ENCODE peak calls at places on chromosome 18, in four cellular contexts. S, H, O and F are unnamed samples.

GRCh38 chr18:74916773-74917393 is 292.1 kb downstream of the PTGR3 start:
- DNase-seq in S (no peak), H (no peak), O (no peak), F (no peak)

GRCh38 chr18:23824235-23824634 is 135.0 kb downstream of the LAMA3 start:
- DNase-seq in S (no peak), H (no peak), O (no peak), F (no peak)

GRCh38 chr18:59426855-59427254 is 67.8 kb upstream of the LMAN1 start:
- DNase-seq in S (no peak), H (no peak), O (no peak), F (no peak)

GRCh38 chr18:45255142-45255890 is 360.0 kb upstream of the SLC14A2 start:
- DNase-seq in S (peak; percentile 89), H (no peak), O (no peak), F (no peak)

GRCh38 chr18:12329125-12329698 is 21.2 kb downstream of the TUBB6 start:
- DNase-seq in S (no peak), H (no peak), O (no peak), F (no peak)

GRCh38 chr18:27713727-27714080 is 463.2 kb downstream of the CDH2 start:
- DNase-seq in S (peak; percentile 77), H (no peak), O (no peak), F (no peak)

GRCh38 chr18:59381949-59382348 is 22.9 kb upstream of the LMAN1 start:
- DNase-seq in S (no peak), H (no peak), O (no peak), F (no peak)

GRCh38 chr18:10297079-10297478 is 157.4 kb upstream of the APCDD1 start:
- DNase-seq in S (no peak), H (peak; percentile 53), O (no peak), F (no peak)

GRCh38 chr18:6521804-6522418 is 107.2 kb upstream of the L3MBTL4 start:
- DNase-seq in S (peak; percentile 38), H (no peak), O (peak; percentile 71), F (peak; percentile 73)

GRCh38 chr18:56322403-56322802 is 316.0 kb downstream of the TXNL1 start:
- DNase-seq in S (no peak), H (peak; percentile 8), O (no peak), F (no peak)

GRCh38 chr18:44693030-44693784 is 12.5 kb downstream of the SETBP1 start:
- DNase-seq in S (no peak), H (no peak), O (no peak), F (no peak)

GRCh38 chr18:61333271-61333745 is at the start of gene CDH20:
- DNase-seq in S (no peak), H (peak; percentile 27), O (no peak), F (peak; percentile 72)

GRCh38 chr18:58848685-58849084 is 16.0 kb upstream of the ZNF532 start:
- DNase-seq in S (no peak), H (no peak), O (peak; percentile 89), F (peak; percentile 75)

GRCh38 chr18:30675493-30675892 is 367.0 kb downstream of the DSC3 start:
- DNase-seq in S (no peak), H (no peak), O (no peak), F (no peak)

GRCh38 chr18:67728364-67728763 is 211.8 kb upstream of the DSEL start:
- DNase-seq in S (no peak), H (no peak), O (no peak), F (no peak)

GRCh38 chr18:22830511-22830910 is 102.6 kb upstream of the RBBP8 start:
- DNase-seq in S (no peak), H (no peak), O (no peak), F (no peak)

GRCh38 chr18:77088977-77089795 is 43.4 kb downstream of the MBP start:
- DNase-seq in S (no peak), H (no peak), O (peak; percentile 99), F (peak; percentile 98)

GRCh38 chr18:50454379-50455005 is 79.6 kb downstream of the SKA1 start:
- DNase-seq in S (no peak), H (no peak), O (no peak), F (peak; percentile 58)

GRCh38 chr18:58535340-58536186 is 93.3 kb downstream of the ALPK2 start:
- DNase-seq in S (peak; percentile 50), H (no peak), O (no peak), F (no peak)

GRCh38 chr18:76456018-76456750 is 38.9 kb downstream of the ZNF516 start:
- DNase-seq in S (no peak), H (no peak), O (no peak), F (no peak)

GRCh38 chr18:56286775-56287174 is 351.6 kb downstream of the TXNL1 start:
- DNase-seq in S (peak; percentile 14), H (no peak), O (no peak), F (no peak)

GRCh38 chr18:13809025-13809384 is 14.9 kb upstream of the MC5R start:
- DNase-seq in S (no peak), H (no peak), O (no peak), F (no peak)
- H2BK12ac ChIP-seq in S (no peak overlapping the region), H (no peak overlapping the region), O (no peak overlapping the region), F (no peak overlapping the region)

DNA sequence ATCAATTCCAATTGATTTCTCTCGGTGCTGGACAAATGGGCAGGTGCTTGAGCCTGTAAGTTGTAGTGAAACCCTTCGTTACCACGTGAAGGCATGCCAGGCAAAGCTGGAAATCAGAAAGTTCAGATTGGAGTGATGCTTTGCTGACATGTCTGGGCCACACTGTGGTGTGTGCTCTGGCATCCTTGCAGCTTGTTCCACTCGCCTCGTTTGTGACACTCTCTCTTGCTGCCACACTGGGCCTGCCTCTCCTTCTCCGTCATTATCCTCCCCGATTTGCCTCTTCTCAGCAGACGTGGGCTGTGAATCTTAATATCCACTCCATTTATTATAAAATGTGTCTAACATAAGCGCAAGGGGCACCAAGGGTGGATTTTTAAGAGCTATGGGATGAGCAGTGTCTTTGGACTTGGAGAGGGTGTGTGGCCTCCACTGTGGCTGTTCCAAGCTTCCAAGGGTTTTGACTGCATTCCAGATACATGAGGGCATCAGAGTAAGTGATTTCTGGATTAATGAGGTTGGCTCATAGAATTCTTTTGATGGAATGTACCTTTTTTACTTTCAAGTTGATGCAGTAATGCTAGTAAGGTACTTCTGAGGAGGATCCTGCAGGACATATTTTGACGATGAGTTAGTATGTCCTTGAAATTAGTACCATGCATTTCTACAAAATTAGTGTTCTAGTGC is 238.8 kb downstream of the TPGS2 start:
- DNase-seq in S (no peak), H (no peak), O (no peak), F (no peak)
- H2BK12ac ChIP-seq in S (no peak overlapping the region), H (no peak overlapping the region), O (no peak overlapping the region), F (no peak overlapping the region)

GRCh38 chr18:79559121-79559835 is 120.3 kb upstream of the CTDP1 start:
- DNase-seq in S (no peak), H (no peak), O (no peak), F (peak; percentile 22)
- H2BK12ac ChIP-seq in S (no peak overlapping the region), H (no peak overlapping the region), O (no peak overlapping the region), F (no peak overlapping the region)

DNA sequence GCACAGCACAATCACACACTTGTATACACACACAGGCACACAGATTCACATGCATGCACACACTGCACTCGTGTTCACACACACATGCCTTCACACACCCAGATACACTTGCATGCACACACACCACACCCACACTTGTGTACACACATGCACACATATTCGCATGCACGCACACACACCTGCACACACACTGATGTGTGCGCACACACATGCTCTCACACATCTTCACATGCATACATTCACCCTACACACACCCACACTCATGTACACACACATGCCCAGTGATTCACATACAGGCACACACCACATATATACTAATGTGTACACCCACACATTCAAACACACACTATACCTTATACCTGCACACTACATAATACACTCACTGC is 181.7 kb downstream of the LOXHD1 start:
- DNase-seq in S (no peak), H (no peak), O (no peak), F (peak; percentile 17)
- H2BK12ac ChIP-seq in S (no peak overlapping the region), H (peak overlapping the region; percentile 27), O (no peak overlapping the region), F (no peak overlapping the region)

GRCh38 chr18:48138660-48139426 is 208.4 kb upstream of the SMAD2 start:
- DNase-seq in S (no peak), H (no peak), O (no peak), F (no peak)
- H2BK12ac ChIP-seq in S (no peak overlapping the region), H (no peak overlapping the region), O (no peak overlapping the region), F (no peak overlapping the region)

GRCh38 chr18:35856178-35856577 is 116.3 kb upstream of the RMP24 start:
- DNase-seq in S (no peak), H (no peak), O (no peak), F (no peak)

GRCh38 chr18:35862115-35862640 is 110.3 kb upstream of the RMP24 start:
- DNase-seq in S (no peak), H (no peak), O (no peak), F (no peak)

GRCh38 chr18:35861367-35862114 is 110.9 kb upstream of the RMP24 start:
- DNase-seq in S (no peak), H (no peak), O (no peak), F (no peak)
- H2BK12ac ChIP-seq in S (no peak overlapping the region), H (no peak overlapping the region), O (no peak overlapping the region), F (no peak overlapping the region)

DNA sequence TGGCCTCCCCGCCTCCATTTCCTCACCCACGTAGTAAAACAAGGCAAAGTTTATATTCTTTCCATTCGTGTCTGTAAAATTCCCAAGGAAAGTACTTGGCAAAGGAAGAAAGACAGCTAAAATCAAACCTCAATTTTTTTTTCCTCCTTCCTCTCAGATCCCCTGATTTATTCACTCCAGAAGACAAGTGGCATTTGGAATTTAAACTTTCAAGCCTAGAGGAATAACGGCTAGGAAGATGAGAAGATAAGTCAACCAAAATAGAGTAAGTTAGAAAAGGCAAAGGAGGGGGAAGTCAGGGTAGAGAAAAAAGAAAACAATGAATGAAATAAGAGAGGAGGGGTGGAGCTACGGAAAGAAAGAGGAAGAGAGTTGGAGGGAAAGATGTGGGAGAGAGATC is 198.9 kb upstream of the PIK3C3 start:
- DNase-seq in S (no peak), H (no peak), O (no peak), F (no peak)
- H2BK12ac ChIP-seq in S (no peak overlapping the region), H (no peak overlapping the region), O (no peak overlapping the region), F (no peak overlapping the region)